ENCODE peak calls at places on chromosomes 3 and 15, in six cellular contexts. One of them, this sample, is unnamed.

GRCh38 chr3:100269410-100270217 is 8.8 kb downstream of the TBC1D23 start:
- DNase-seq in Peyer's patch: no peak
- DNase-seq in ACHN: peak
- DNase-seq in stimulated activated naive CD4-positive, alpha-beta T cell: no peak
- DNase-seq in stimulated activated CD4-positive, alpha-beta T cell treated with anti-CD3 and anti-CD28 coated beads, Interleukin-1b, Interleukin-23, amount 100 ng/mL, for 24 hours: no peak
- DNase-seq in heart right ventricle: no peak
- DNase-seq in this sample: no peak

GRCh38 chr3:25582242-25582641 is 82.5 kb downstream of the TOP2B start:
- DNase-seq in stimulated activated CD4-positive, alpha-beta T cell treated with anti-CD3 and anti-CD28 coated beads, Interleukin-1b, Interleukin-23, amount 100 ng/mL, for 24 hours: no peak
- DNase-seq in heart right ventricle: no peak
- DNase-seq in ACHN: peak
- DNase-seq in Peyer's patch: no peak
- DNase-seq in stimulated activated naive CD4-positive, alpha-beta T cell: no peak
- DNase-seq in this sample: no peak

GRCh38 chr15:68364028-68364659 is 67.8 kb downstream of the ITGA11 start:
- DNase-seq in heart right ventricle: peak
- DNase-seq in ACHN: no peak
- DNase-seq in stimulated activated naive CD4-positive, alpha-beta T cell: no peak
- DNase-seq in stimulated activated CD4-positive, alpha-beta T cell treated with anti-CD3 and anti-CD28 coated beads, Interleukin-1b, Interleukin-23, amount 100 ng/mL, for 24 hours: no peak
- DNase-seq in Peyer's patch: no peak
- DNase-seq in this sample: no peak

GRCh38 chr3:147038456-147038855 is 367.9 kb downstream of the ZIC4 start:
- DNase-seq in ACHN: no peak
- DNase-seq in Peyer's patch: no peak
- DNase-seq in stimulated activated naive CD4-positive, alpha-beta T cell: no peak
- DNase-seq in stimulated activated CD4-positive, alpha-beta T cell treated with anti-CD3 and anti-CD28 coated beads, Interleukin-1b, Interleukin-23, amount 100 ng/mL, for 24 hours: no peak
- DNase-seq in heart right ventricle: no peak
- DNase-seq in this sample: no peak

GRCh38 chr3:108518895-108519294 is 8.5 kb upstream of the MYH15 start:
- DNase-seq in stimulated activated naive CD4-positive, alpha-beta T cell: no peak
- DNase-seq in Peyer's patch: no peak
- DNase-seq in stimulated activated CD4-positive, alpha-beta T cell treated with anti-CD3 and anti-CD28 coated beads, Interleukin-1b, Interleukin-23, amount 100 ng/mL, for 24 hours: no peak
- DNase-seq in ACHN: no peak
- DNase-seq in heart right ventricle: no peak
- DNase-seq in this sample: peak

GRCh38 chr3:33440578-33441321 is 545 bp upstream of the UBP1 start:
- DNase-seq in stimulated activated CD4-positive, alpha-beta T cell treated with anti-CD3 and anti-CD28 coated beads, Interleukin-1b, Interleukin-23, amount 100 ng/mL, for 24 hours: peak
- DNase-seq in Peyer's patch: peak
- DNase-seq in ACHN: peak
- DNase-seq in stimulated activated naive CD4-positive, alpha-beta T cell: peak
- DNase-seq in heart right ventricle: peak
- DNase-seq in this sample: peak

GRCh38 chr15:88257311-88257901 is 867 bp upstream of the NTRK3 start:
- DNase-seq in ACHN: no peak
- DNase-seq in stimulated activated CD4-positive, alpha-beta T cell treated with anti-CD3 and anti-CD28 coated beads, Interleukin-1b, Interleukin-23, amount 100 ng/mL, for 24 hours: no peak
- DNase-seq in heart right ventricle: no peak
- DNase-seq in stimulated activated naive CD4-positive, alpha-beta T cell: no peak
- DNase-seq in Peyer's patch: no peak
- DNase-seq in this sample: no peak

GRCh38 chr3:175940881-175941280 is 1081.7 kb downstream of the NAALADL2 start:
- DNase-seq in stimulated activated CD4-positive, alpha-beta T cell treated with anti-CD3 and anti-CD28 coated beads, Interleukin-1b, Interleukin-23, amount 100 ng/mL, for 24 hours: no peak
- DNase-seq in heart right ventricle: no peak
- DNase-seq in Peyer's patch: no peak
- DNase-seq in ACHN: peak
- DNase-seq in stimulated activated naive CD4-positive, alpha-beta T cell: no peak
- DNase-seq in this sample: peak

GRCh38 chr3:126982125-126982521 is 792 bp upstream of the PLXNA1 start:
- DNase-seq in Peyer's patch: peak
- DNase-seq in heart right ventricle: no peak
- DNase-seq in stimulated activated naive CD4-positive, alpha-beta T cell: no peak
- DNase-seq in ACHN: no peak
- DNase-seq in stimulated activated CD4-positive, alpha-beta T cell treated with anti-CD3 and anti-CD28 coated beads, Interleukin-1b, Interleukin-23, amount 100 ng/mL, for 24 hours: peak
- DNase-seq in this sample: no peak

GRCh38 chr3:122199552-122199951 is 16.1 kb downstream of the CASR start:
- DNase-seq in stimulated activated naive CD4-positive, alpha-beta T cell: no peak
- DNase-seq in ACHN: no peak
- DNase-seq in heart right ventricle: no peak
- DNase-seq in Peyer's patch: no peak
- DNase-seq in stimulated activated CD4-positive, alpha-beta T cell treated with anti-CD3 and anti-CD28 coated beads, Interleukin-1b, Interleukin-23, amount 100 ng/mL, for 24 hours: no peak
- DNase-seq in this sample: no peak

GRCh38 chr15:63601026-63601726 is 4.0 kb downstream of the FBXL22 start:
- DNase-seq in heart right ventricle: peak
- DNase-seq in Peyer's patch: peak
- DNase-seq in stimulated activated naive CD4-positive, alpha-beta T cell: peak
- DNase-seq in ACHN: peak
- DNase-seq in stimulated activated CD4-positive, alpha-beta T cell treated with anti-CD3 and anti-CD28 coated beads, Interleukin-1b, Interleukin-23, amount 100 ng/mL, for 24 hours: peak
- DNase-seq in this sample: no peak

GRCh38 chr3:150314248-150315027 is 93.7 kb upstream of the TSC22D2 start:
- DNase-seq in stimulated activated CD4-positive, alpha-beta T cell treated with anti-CD3 and anti-CD28 coated beads, Interleukin-1b, Interleukin-23, amount 100 ng/mL, for 24 hours: no peak
- DNase-seq in ACHN: no peak
- DNase-seq in heart right ventricle: no peak
- DNase-seq in stimulated activated naive CD4-positive, alpha-beta T cell: no peak
- DNase-seq in Peyer's patch: no peak
- DNase-seq in this sample: peak

GRCh38 chr3:37935756-37936666 is 54.6 kb upstream of the VILL start:
- DNase-seq in heart right ventricle: no peak
- DNase-seq in stimulated activated naive CD4-positive, alpha-beta T cell: no peak
- DNase-seq in stimulated activated CD4-positive, alpha-beta T cell treated with anti-CD3 and anti-CD28 coated beads, Interleukin-1b, Interleukin-23, amount 100 ng/mL, for 24 hours: no peak
- DNase-seq in ACHN: peak
- DNase-seq in Peyer's patch: no peak
- DNase-seq in this sample: peak

GRCh38 chr3:9439331-9439730 is 41.9 kb downstream of the SETD5 start:
- DNase-seq in Peyer's patch: no peak
- DNase-seq in stimulated activated naive CD4-positive, alpha-beta T cell: no peak
- DNase-seq in heart right ventricle: no peak
- DNase-seq in stimulated activated CD4-positive, alpha-beta T cell treated with anti-CD3 and anti-CD28 coated beads, Interleukin-1b, Interleukin-23, amount 100 ng/mL, for 24 hours: no peak
- DNase-seq in ACHN: no peak
- DNase-seq in this sample: no peak

GRCh38 chr3:59758672-59759071 is 708.8 kb upstream of the CFAP20DC start:
- DNase-seq in stimulated activated CD4-positive, alpha-beta T cell treated with anti-CD3 and anti-CD28 coated beads, Interleukin-1b, Interleukin-23, amount 100 ng/mL, for 24 hours: no peak
- DNase-seq in stimulated activated naive CD4-positive, alpha-beta T cell: no peak
- DNase-seq in ACHN: no peak
- DNase-seq in Peyer's patch: no peak
- DNase-seq in heart right ventricle: no peak
- DNase-seq in this sample: no peak

GRCh38 chr15:66004618-66005262 is 135.4 kb downstream of the RAB11A start:
- DNase-seq in stimulated activated naive CD4-positive, alpha-beta T cell: no peak
- DNase-seq in heart right ventricle: no peak
- DNase-seq in Peyer's patch: no peak
- DNase-seq in ACHN: peak
- DNase-seq in stimulated activated CD4-positive, alpha-beta T cell treated with anti-CD3 and anti-CD28 coated beads, Interleukin-1b, Interleukin-23, amount 100 ng/mL, for 24 hours: no peak
- DNase-seq in this sample: peak

GRCh38 chr15:92797168-92798052 is 102.7 kb upstream of the CHD2 start:
- DNase-seq in heart right ventricle: no peak
- DNase-seq in stimulated activated naive CD4-positive, alpha-beta T cell: no peak
- DNase-seq in ACHN: peak
- DNase-seq in stimulated activated CD4-positive, alpha-beta T cell treated with anti-CD3 and anti-CD28 coated beads, Interleukin-1b, Interleukin-23, amount 100 ng/mL, for 24 hours: no peak
- DNase-seq in Peyer's patch: no peak
- DNase-seq in this sample: peak

GRCh38 chr3:127769284-127770081 is 52.8 kb downstream of the MGLL start:
- DNase-seq in stimulated activated naive CD4-positive, alpha-beta T cell: no peak
- DNase-seq in heart right ventricle: no peak
- DNase-seq in ACHN: no peak
- DNase-seq in stimulated activated CD4-positive, alpha-beta T cell treated with anti-CD3 and anti-CD28 coated beads, Interleukin-1b, Interleukin-23, amount 100 ng/mL, for 24 hours: no peak
- DNase-seq in Peyer's patch: no peak
- DNase-seq in this sample: no peak

GRCh38 chr3:160950954-160951353 is 154.2 kb downstream of the B3GALNT1 start:
- DNase-seq in stimulated activated CD4-positive, alpha-beta T cell treated with anti-CD3 and anti-CD28 coated beads, Interleukin-1b, Interleukin-23, amount 100 ng/mL, for 24 hours: no peak
- DNase-seq in ACHN: no peak
- DNase-seq in heart right ventricle: no peak
- DNase-seq in stimulated activated naive CD4-positive, alpha-beta T cell: no peak
- DNase-seq in Peyer's patch: no peak
- DNase-seq in this sample: no peak

GRCh38 chr3:197367081-197367780 is 68.8 kb upstream of the DLG1 start:
- DNase-seq in Peyer's patch: no peak
- DNase-seq in stimulated activated CD4-positive, alpha-beta T cell treated with anti-CD3 and anti-CD28 coated beads, Interleukin-1b, Interleukin-23, amount 100 ng/mL, for 24 hours: no peak
- DNase-seq in ACHN: peak
- DNase-seq in heart right ventricle: no peak
- DNase-seq in stimulated activated naive CD4-positive, alpha-beta T cell: no peak
- DNase-seq in this sample: no peak

GRCh38 chr3:60160105-60160791 is 1091.0 kb downstream of the FHIT start:
- DNase-seq in ACHN: no peak
- DNase-seq in Peyer's patch: no peak
- DNase-seq in heart right ventricle: no peak
- DNase-seq in stimulated activated naive CD4-positive, alpha-beta T cell: no peak
- DNase-seq in stimulated activated CD4-positive, alpha-beta T cell treated with anti-CD3 and anti-CD28 coated beads, Interleukin-1b, Interleukin-23, amount 100 ng/mL, for 24 hours: no peak
- DNase-seq in this sample: no peak